ENCODE peak calls at places on chromosomes 11 and 22, in five cellular contexts. I is K562, S is H1, K is GM12892, A is GM12891. X is an unnamed sample.
A peak's percentile ranks its signal among the peaks of the same experiment; 100 is the strongest.

GRCh38 chr11:839875-840617 is 2.3 kb downstream of the POLR2L start:
- DNase-seq in I (no peak), A (no peak), S (no peak), K (no peak), X (peak; percentile 56)

GRCh38 chr11:105935791-105936190 is 86.2 kb downstream of the MSANTD4 start:
- DNase-seq in A (no peak), S (no peak), I (no peak), K (no peak), X (no peak)

GRCh38 chr11:3747704-3748103 is 49.6 kb downstream of the NUP98 start:
- DNase-seq in K (no peak), S (no peak), I (no peak), A (no peak), X (no peak)

GRCh38 chr11:94193288-94193687 is 64.6 kb downstream of the PANX1 start:
- DNase-seq in S (no peak), A (no peak), K (no peak), I (no peak), X (no peak)

GRCh38 chr11:92965196-92965595 is 4.3 kb upstream of the MTNR1B start:
- DNase-seq in S (no peak), I (no peak), K (no peak), A (no peak), X (no peak)

GRCh38 chr11:83054001-83054400 is 17.7 kb downstream of the RAB30 start:
- DNase-seq in S (no peak), K (no peak), A (no peak), I (no peak), X (no peak)

GRCh38 chr11:17722000-17722643 is 2.8 kb downstream of the MYOD1 start:
- DNase-seq in A (no peak), I (peak; percentile 31), K (no peak), S (peak; percentile 65), X (peak; percentile 70)

GRCh38 chr11:32829680-32830412 is at the start of gene PRRG4:
- DNase-seq in S (peak; percentile 80), K (peak; percentile 64), A (peak; percentile 62), I (no peak), X (peak; percentile 49)

GRCh38 chr22:37460684-37461083 is 25.5 kb downstream of the MFNG start:
- DNase-seq in A (no peak), I (no peak), K (no peak), S (no peak), X (no peak)

GRCh38 chr11:114197799-114198500 is 98.2 kb upstream of the NNMT start:
- DNase-seq in K (no peak), A (no peak), I (no peak), S (no peak), X (no peak)

GRCh38 chr11:57463596-57464342 is 3.4 kb downstream of the RTN4RL2 start:
- DNase-seq in K (no peak), A (no peak), I (no peak), S (no peak), X (no peak)

GRCh38 chr11:81644239-81644840 is 1089.3 kb downstream of the FAM181B start:
- DNase-seq in A (peak; percentile 2), K (peak; percentile 3), S (no peak), I (peak; percentile 51), X (peak; percentile 33)

GRCh38 chr11:119380816-119381185 is 689 bp downstream of the USP2 start:
- DNase-seq in I (no peak), A (no peak), S (peak; percentile 64), K (no peak), X (no peak)

GRCh38 chr22:25759825-25760231 is 17.8 kb downstream of the MYO18B start:
- DNase-seq in S (no peak), K (no peak), I (no peak), A (no peak), X (no peak)

GRCh38 chr11:33310720-33311500 is 53.7 kb downstream of the HIPK3 start:
- DNase-seq in K (no peak), S (no peak), I (no peak), A (no peak), X (no peak)

GRCh38 chr11:58394195-58394594 is 12.5 kb downstream of the OR5B3 start:
- DNase-seq in S (no peak), K (no peak), A (no peak), I (no peak), X (no peak)

GRCh38 chr22:36619797-36620390 is 83.7 kb downstream of the CACNG2 start:
- DNase-seq in K (no peak), I (no peak), S (no peak), A (no peak), X (no peak)

GRCh38 chr11:33747969-33748368 is 11.7 kb upstream of the CD59 start:
- DNase-seq in K (no peak), A (no peak), I (no peak), S (no peak), X (no peak)

GRCh38 chr11:118152552-118153471 is at the start of gene SCN4B:
- DNase-seq in K (no peak), S (peak; percentile 83), I (peak; percentile 77), A (peak; percentile 43), X (peak; percentile 94)

GRCh38 chr22:49267996-49268395 is 559.7 kb downstream of the BRD1 start:
- DNase-seq in I (no peak), A (no peak), S (no peak), K (no peak), X (no peak)

GRCh38 chr11:72812604-72812967 is 1.6 kb upstream of the ATG16L2 start:
- DNase-seq in K (no peak), A (no peak), S (no peak), I (no peak), X (no peak)

GRCh38 chr22:22210375-22210774 is 34.2 kb upstream of the VPREB1 start:
- DNase-seq in K (no peak), A (no peak), I (no peak), S (no peak), X (no peak)

GRCh38 chr11:10592331-10592730 is 23.9 kb upstream of the LYVE1 start:
- DNase-seq in S (no peak), K (no peak), I (no peak), A (no peak), X (no peak)

GRCh38 chr11:20249313-20249873 is 89.1 kb upstream of the DBX1 start:
- DNase-seq in S (no peak), A (no peak), K (no peak), I (no peak), X (no peak)

DNA sequence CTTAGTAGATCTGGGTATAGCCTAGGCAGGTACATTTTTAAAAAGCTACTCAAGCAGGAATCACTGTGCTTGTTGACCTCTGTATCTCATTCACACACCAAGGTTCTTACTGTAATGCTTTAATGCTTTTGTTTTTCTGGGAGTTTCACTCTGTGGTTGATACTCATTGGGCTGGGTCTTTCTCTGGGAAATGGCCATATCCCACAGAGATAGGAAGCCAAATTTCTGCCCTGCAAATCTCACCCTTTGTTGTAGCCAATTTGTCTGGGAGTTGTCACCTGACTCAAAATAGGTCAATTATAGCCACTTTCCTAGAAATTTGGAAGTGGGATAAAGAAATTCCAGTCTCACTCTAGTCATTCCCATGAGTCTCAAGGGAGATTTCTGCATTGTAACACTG is 195.8 kb upstream of the BDNF start:
- DNase-seq in A (no peak), I (no peak), K (no peak), S (no peak), X (no peak)
- TF ChIP-seq TAF1 in A (no peak), I (no peak), K (no peak), S (no peak), X (no peak)

DNA sequence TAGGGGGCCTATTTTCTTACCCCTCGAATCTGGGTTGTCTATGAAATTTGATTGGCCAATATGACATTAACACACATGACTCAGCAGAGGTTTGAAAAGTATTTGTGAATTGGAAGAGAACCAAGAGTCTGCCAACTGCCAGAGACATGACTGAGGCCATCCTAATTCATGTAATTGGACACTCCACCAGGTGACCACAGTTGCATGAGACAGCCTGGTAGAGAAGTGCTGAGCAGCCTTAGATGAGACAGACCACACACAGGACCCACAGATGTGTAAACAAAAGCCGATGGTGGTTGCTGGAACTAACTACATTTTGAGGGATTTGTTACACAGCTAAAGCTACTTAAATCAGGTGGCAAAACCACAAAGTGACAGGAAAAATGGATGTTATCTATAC is 855 bp upstream of the MS4A5 start:
- DNase-seq in I (no peak), S (no peak), A (no peak), K (no peak), X (no peak)
- TF ChIP-seq TAF1 in I (no peak), S (no peak), A (no peak), K (no peak), X (no peak)

GRCh38 chr22:23565288-23565941 is 14.7 kb downstream of the IGLL1 start:
- DNase-seq in A (no peak), I (no peak), S (peak; percentile 76), K (no peak), X (peak; percentile 67)

GRCh38 chr22:23564276-23564675 is 15.8 kb downstream of the IGLL1 start:
- DNase-seq in K (no peak), S (no peak), A (no peak), I (no peak), X (no peak)

GRCh38 chr22:23566716-23567475 is 13.2 kb downstream of the IGLL1 start:
- DNase-seq in I (no peak), K (no peak), A (no peak), S (no peak), X (no peak)

GRCh38 chr22:23563111-23563510 is 17.0 kb downstream of the IGLL1 start:
- DNase-seq in K (no peak), S (no peak), A (no peak), I (no peak), X (no peak)

DNA sequence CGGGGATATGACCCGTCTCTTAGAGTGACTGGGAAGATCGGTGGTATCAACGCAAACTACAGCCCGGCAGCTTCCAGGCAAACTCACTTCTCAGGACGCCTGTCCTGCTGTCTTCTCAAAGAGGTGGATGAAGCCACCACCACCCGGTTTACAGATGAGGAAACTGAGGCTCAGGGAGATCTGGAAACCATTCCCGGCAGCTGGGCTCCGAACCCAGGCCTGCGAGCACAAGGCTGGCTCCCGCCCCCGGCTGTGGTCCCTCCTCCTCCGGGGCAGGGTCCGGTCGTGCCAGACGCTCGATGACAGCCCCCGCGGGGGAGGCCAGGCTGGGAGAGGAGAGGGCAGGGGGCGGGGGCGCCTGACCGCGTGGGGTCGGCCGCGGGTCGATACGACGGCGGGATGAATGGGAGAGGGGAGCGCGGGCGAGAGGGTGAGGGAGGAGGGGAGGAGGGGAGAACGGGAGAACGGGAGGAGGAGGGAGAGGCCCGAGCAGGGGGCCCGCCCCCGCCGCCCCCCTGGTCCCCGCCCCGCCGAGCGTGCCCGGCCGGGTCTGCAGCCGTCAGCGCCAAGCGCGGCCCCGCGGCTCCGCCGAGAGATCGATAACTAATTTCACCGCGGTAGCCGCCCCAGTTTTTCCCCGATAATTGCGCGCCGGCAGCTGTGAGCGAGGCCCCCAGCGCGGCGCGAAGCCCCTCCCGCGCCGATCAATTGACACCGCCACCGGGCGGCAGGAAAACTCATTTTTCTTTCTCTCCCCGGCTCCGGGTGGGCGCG is 14.0 kb downstream of the IGLL1 start:
- DNase-seq in A (no peak), S (peak; percentile 62), K (no peak), I (peak; percentile 60), X (peak; percentile 90)
- TF ChIP-seq TAF1 in A (no peak), S (no peak), K (no peak), I (no peak), X (no peak)

GRCh38 chr11:130765369-130765768 is 150.9 kb downstream of the SNX19 start:
- DNase-seq in A (no peak), K (no peak), I (no peak), S (no peak), X (no peak)

GRCh38 chr11:130763087-130763980 is 152.9 kb downstream of the SNX19 start:
- DNase-seq in I (no peak), A (no peak), K (no peak), S (no peak), X (no peak)

GRCh38 chr11:130760515-130761125 is 155.7 kb downstream of the SNX19 start:
- DNase-seq in K (no peak), A (no peak), I (no peak), S (no peak), X (no peak)

GRCh38 chr11:130761560-130762220 is 154.6 kb downstream of the SNX19 start:
- DNase-seq in A (no peak), I (no peak), S (no peak), K (no peak), X (no peak)

GRCh38 chr11:130762342-130763037 is 153.8 kb downstream of the SNX19 start:
- DNase-seq in I (no peak), A (no peak), S (no peak), K (no peak), X (no peak)
- TF ChIP-seq TAF1 in I (no peak), A (no peak), S (no peak), K (no peak), X (no peak)